ENCODE peak calls at places on chromosome 21, in five cellular contexts. T is cardiac muscle cell, E is mammary epithelial cell, L is hepatocyte, K is transverse colon. B is an unnamed sample.

GRCh38 chr21:45456014-45456835 is 51.3 kb downstream of the COL18A1 start:
- DNase-seq in E (no peak), T (no peak), K (no peak), L (no peak), B (no peak)

GRCh38 chr21:29335720-29336119 is 37.0 kb downstream of the BACH1 start:
- DNase-seq in T (no peak), K (no peak), L (no peak), E (peak; percentile 20), B (no peak)

GRCh38 chr21:46092811-46093667 is 4.9 kb upstream of the COL6A2 start:
- DNase-seq in K (no peak), L (peak; percentile 12), T (no peak), E (no peak), B (no peak)

GRCh38 chr21:38942617-38943245 is 137.0 kb downstream of the ETS2 start:
- DNase-seq in T (no peak), L (no peak), K (no peak), E (no peak), B (no peak)

GRCh38 chr21:15221799-15222386 is 157.1 kb upstream of the NRIP1 start:
- DNase-seq in T (peak; percentile 84), L (peak; percentile 48), E (peak; percentile 96), K (peak; percentile 10), B (no peak)

GRCh38 chr21:34609951-34610549 is 4.9 kb downstream of the RCAN1 start:
- DNase-seq in T (no peak), E (no peak), K (no peak), L (no peak), B (no peak)

GRCh38 chr21:36545776-36546511 is 66.0 kb upstream of the CLDN14 start:
- DNase-seq in L (no peak), E (no peak), K (no peak), T (no peak), B (no peak)

GRCh38 chr21:28936036-28936435 is 56.6 kb downstream of the LTN1 start:
- DNase-seq in T (no peak), E (no peak), K (no peak), L (no peak), B (no peak)

GRCh38 chr21:14114251-14114650 is 96.5 kb downstream of the LIPI start:
- DNase-seq in E (peak; percentile 34), L (peak; percentile 20), K (no peak), T (no peak), B (peak; percentile 40)

GRCh38 chr21:15289896-15290841 is 225.4 kb upstream of the NRIP1 start:
- DNase-seq in L (peak; percentile 62), K (peak; percentile 80), E (no peak), T (peak; percentile 46), B (peak; percentile 72)

GRCh38 chr21:35840197-35840799 is 220.0 kb downstream of the SETD4 start:
- DNase-seq in L (peak; percentile 85), E (peak; percentile 59), K (peak; percentile 52), T (peak; percentile 73), B (peak; percentile 75)

GRCh38 chr21:37682908-37683307 is 233.3 kb downstream of the KCNJ6 start:
- DNase-seq in E (no peak), L (no peak), T (no peak), K (no peak), B (no peak)

GRCh38 chr21:35697321-35697808 is 363.0 kb downstream of the SETD4 start:
- DNase-seq in T (peak; percentile 92), L (peak; percentile 48), E (peak; percentile 3), K (peak; percentile 46), B (peak; percentile 91)

GRCh38 chr21:45641480-45642035 is 2.0 kb upstream of the PCBP3 start:
- DNase-seq in T (no peak), K (no peak), L (no peak), E (no peak), B (no peak)

GRCh38 chr21:30446969-30447368 is 6.9 kb downstream of the KRTAP15-1 start:
- DNase-seq in L (no peak), K (no peak), T (no peak), E (peak; percentile 35), B (no peak)

GRCh38 chr21:34126269-34126668 is 52.9 kb downstream of the MRPS6 start:
- DNase-seq in E (peak; percentile 81), T (peak; percentile 35), L (peak; percentile 26), K (no peak), B (no peak)

GRCh38 chr21:45384656-45385548 is 20.1 kb upstream of the COL18A1 start:
- DNase-seq in K (no peak), L (no peak), E (no peak), T (no peak), B (peak; percentile 4)

GRCh38 chr21:37005548-37006242 is 807 bp upstream of the RIPPLY3 start:
- DNase-seq in L (no peak), K (no peak), T (no peak), E (no peak), B (no peak)

GRCh38 chr21:25910809-25911208 is 176.0 kb downstream of the GABPA start:
- DNase-seq in T (no peak), E (no peak), K (no peak), L (no peak), B (no peak)

GRCh38 chr21:34815831-34816700 is 147.3 kb downstream of the CLIC6 start:
- DNase-seq in L (no peak), E (no peak), K (no peak), T (no peak), B (no peak)

GRCh38 chr21:45856422-45856821 is 125.1 kb upstream of the COL6A1 start:
- DNase-seq in E (no peak), L (no peak), K (no peak), T (no peak), B (peak; percentile 1)

GRCh38 chr21:38619865-38620513 is 121.7 kb upstream of the ERG start:
- DNase-seq in E (peak; percentile 83), K (no peak), L (no peak), T (no peak), B (no peak)

GRCh38 chr21:34885636-34886553 is 163.2 kb downstream of the RUNX1 start:
- DNase-seq in L (peak; percentile 72), K (peak; percentile 72), T (no peak), E (no peak), B (peak; percentile 15)

GRCh38 chr21:33650230-33650629 is 7.9 kb downstream of the ITSN1 start:
- DNase-seq in K (no peak), E (no peak), T (no peak), L (no peak), B (no peak)

GRCh38 chr21:46180079-46180722 is 4.1 kb downstream of the SPATC1L start:
- DNase-seq in T (no peak), E (no peak), K (no peak), L (no peak), B (no peak)

GRCh38 chr21:46069719-46070279 is 28.1 kb upstream of the COL6A2 start:
- DNase-seq in L (no peak), T (no peak), K (no peak), E (no peak), B (no peak)

DNA sequence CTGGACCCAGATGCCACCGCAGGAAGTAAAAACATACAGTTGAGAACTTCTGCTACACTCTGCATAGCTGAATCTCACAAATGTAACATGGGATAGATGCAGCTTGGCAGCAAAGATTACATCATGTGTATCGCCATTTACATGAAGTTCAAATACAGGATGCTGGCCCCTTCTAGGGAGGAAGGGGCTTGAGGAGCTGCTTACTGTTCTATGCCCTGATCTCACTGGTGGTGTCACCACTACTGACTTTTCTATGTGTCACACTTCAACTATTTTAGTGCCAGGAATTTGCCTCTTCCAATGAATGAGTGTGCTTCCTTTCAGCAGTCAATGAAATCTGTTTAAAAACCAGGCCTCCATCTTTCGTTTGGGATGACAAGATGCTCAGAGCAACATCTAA is 31.1 kb downstream of the MRAP start:
- DNase-seq in T (no peak), K (no peak), L (no peak), E (no peak), B (no peak)
- H3K27ac ChIP-seq in T (peak overlapping the region; percentile 7), K (peak overlapping the region; percentile 74), L (no peak overlapping the region), E (no peak overlapping the region), B (no peak overlapping the region)

DNA sequence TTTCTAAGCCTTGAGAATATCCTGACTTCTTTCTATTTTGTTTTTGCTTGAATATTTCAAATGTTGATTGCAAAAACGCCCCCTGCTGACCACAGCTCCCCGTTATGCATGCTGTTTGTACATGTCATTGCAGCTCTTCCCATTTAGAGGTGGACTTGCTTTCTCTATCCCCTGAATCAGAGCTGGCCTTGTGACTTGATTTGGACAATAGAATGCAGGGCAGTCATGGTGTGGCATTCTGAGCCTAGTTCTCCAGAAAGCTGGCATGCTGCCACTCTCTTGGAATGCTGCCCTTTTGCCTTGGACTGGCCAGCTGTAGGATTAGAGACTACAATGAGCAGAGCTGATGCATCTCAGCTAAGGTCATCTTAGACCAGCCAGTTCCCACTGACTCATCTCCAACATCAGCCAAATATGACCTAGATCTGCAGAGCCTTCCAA is 1561.5 kb downstream of the MRPL39 start:
- DNase-seq in K (peak; percentile 10), L (peak; percentile 9), E (no peak), T (peak; percentile 55), B (peak; percentile 66)
- TF ChIP-seq CTCF in K (peak; percentile 9), L (peak; percentile 25), E (no peak), T (peak; percentile 48), B (peak; percentile 13)

GRCh38 chr21:42313501-42313969 is 1.7 kb downstream of the TFF3 start:
- DNase-seq in K (peak; percentile 66), E (no peak), L (no peak), T (peak; percentile 20), B (no peak)
- H3K4me1 ChIP-seq in K (peaks cover 77% of the 10 kb centered on the region), E (no peaks in the 10 kb centered on the region), L (peaks cover 43% of the 10 kb centered on the region), T (no peaks in the 10 kb centered on the region), B (peaks cover 35% of the 10 kb centered on the region)

GRCh38 chr21:16307256-16307655 is 577.5 kb downstream of the USP25 start:
- DNase-seq in K (no peak), T (no peak), L (no peak), E (no peak), B (no peak)
- H3K27ac ChIP-seq in K (no peak overlapping the region), T (no peak overlapping the region), L (no peak overlapping the region), E (peak overlapping the region; percentile 50), B (no peak overlapping the region)

GRCh38 chr21:40511976-40512375 is 335.0 kb downstream of the DSCAM start:
- DNase-seq in K (no peak), L (no peak), T (no peak), E (peak; percentile 58), B (no peak)

GRCh38 chr21:40516336-40516735 is 330.6 kb downstream of the DSCAM start:
- DNase-seq in L (no peak), E (no peak), T (peak; percentile 24), K (peak; percentile 12), B (peak; percentile 16)

GRCh38 chr21:40507978-40508377 is 339.0 kb downstream of the DSCAM start:
- DNase-seq in L (peak; percentile 16), K (no peak), T (no peak), E (peak; percentile 71), B (no peak)

DNA sequence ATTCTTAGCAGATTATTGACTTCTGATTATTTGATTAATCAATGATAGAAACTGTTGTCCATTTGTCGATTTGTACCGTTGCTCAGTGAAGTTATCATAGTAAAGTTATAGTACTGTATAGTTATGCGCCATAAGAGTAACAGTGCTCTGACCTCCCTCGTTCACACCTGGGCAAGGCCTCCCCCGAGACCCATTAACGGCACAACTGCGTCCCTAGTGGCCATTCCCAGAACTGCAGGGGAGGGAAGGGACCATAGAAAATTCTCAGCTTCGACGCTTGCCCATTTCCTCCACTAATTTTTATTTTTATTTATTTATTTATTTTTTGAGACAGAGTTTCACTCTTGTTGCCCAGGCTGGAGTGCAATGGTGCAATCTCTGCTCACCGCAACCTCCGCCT is 334.4 kb downstream of the DSCAM start:
- DNase-seq in L (no peak), E (no peak), K (no peak), T (no peak), B (peak; percentile 12)
- TF ChIP-seq CTCF in L (peak; percentile 26), E (peak; percentile 57), K (peak; percentile 48), T (no peak), B (peak; percentile 37)

GRCh38 chr21:44293551-44294231 is 6.2 kb upstream of the PFKL start:
- DNase-seq in K (no peak), T (no peak), L (no peak), E (no peak), B (no peak)
- H3K4me1 ChIP-seq in K (peaks cover 21% of the 10 kb centered on the region), T (no peaks in the 10 kb centered on the region), L (no peaks in the 10 kb centered on the region), E (no peaks in the 10 kb centered on the region), B (peaks cover 8% of the 10 kb centered on the region)

GRCh38 chr21:31893841-31894240 is 21.0 kb downstream of the HUNK start:
- DNase-seq in T (no peak), K (no peak), L (no peak), E (no peak), B (no peak)
- H3K27ac ChIP-seq in T (peak overlapping the region; percentile 46), K (peak overlapping the region; percentile 4), L (no peak overlapping the region), E (no peak overlapping the region), B (peak overlapping the region; percentile 58)

B was measured in body of pancreas.